ENCODE peak calls at places on chromosomes 4 and X, in five cellular contexts. One of them, this sample, is unnamed. For H3K4me1, the result is how much of the 10 kb centered on the place peaks cover.

GRCh38 chr4:110849461-110849860 is 226.6 kb upstream of the PITX2 start:
- DNase-seq in effector memory CD4-positive, alpha-beta T cell: no peak
- DNase-seq in adipocyte: no peak
- DNase-seq in A549: no peak
- DNase-seq in left lung: no peak
- DNase-seq in this sample: no peak

GRCh38 chr4:173990879-173991231 is 292.6 kb downstream of the FBXO8 start:
- DNase-seq in effector memory CD4-positive, alpha-beta T cell: no peak
- DNase-seq in adipocyte: no peak
- DNase-seq in A549: no peak
- DNase-seq in left lung: no peak
- DNase-seq in this sample: no peak

GRCh38 chrX:45230410-45230809 is 29.7 kb upstream of the DIPK2B start:
- DNase-seq in effector memory CD4-positive, alpha-beta T cell: no peak
- DNase-seq in adipocyte: no peak
- DNase-seq in A549: no peak
- DNase-seq in left lung: no peak
- DNase-seq in this sample: no peak

GRCh38 chr4:43339435-43339834 is 446.9 kb downstream of the GRXCR1 start:
- DNase-seq in effector memory CD4-positive, alpha-beta T cell: no peak
- DNase-seq in adipocyte: no peak
- DNase-seq in A549: no peak
- DNase-seq in left lung: no peak
- DNase-seq in this sample: no peak

GRCh38 chrX:12307961-12308360 is 169.7 kb downstream of the FRMPD4 start:
- DNase-seq in effector memory CD4-positive, alpha-beta T cell: no peak
- DNase-seq in adipocyte: no peak
- DNase-seq in A549: peak
- DNase-seq in left lung: no peak
- DNase-seq in this sample: no peak

GRCh38 chr4:78242071-78242470 is 184.9 kb downstream of the FRAS1 start:
- DNase-seq in effector memory CD4-positive, alpha-beta T cell: no peak
- DNase-seq in adipocyte: peak
- DNase-seq in A549: no peak
- DNase-seq in left lung: no peak
- DNase-seq in this sample: no peak

GRCh38 chr4:146054676-146055075 is 116.1 kb upstream of the ZNF827 start:
- DNase-seq in effector memory CD4-positive, alpha-beta T cell: no peak
- DNase-seq in adipocyte: no peak
- DNase-seq in A549: no peak
- DNase-seq in left lung: no peak
- DNase-seq in this sample: no peak

GRCh38 chr4:38943355-38943754 is 75.7 kb downstream of the FAM114A1 start:
- DNase-seq in effector memory CD4-positive, alpha-beta T cell: no peak
- DNase-seq in adipocyte: no peak
- DNase-seq in A549: no peak
- DNase-seq in left lung: no peak
- DNase-seq in this sample: no peak

GRCh38 chr4:30555778-30556177 is 164.4 kb upstream of the PCDH7 start:
- DNase-seq in effector memory CD4-positive, alpha-beta T cell: no peak
- DNase-seq in adipocyte: no peak
- DNase-seq in A549: no peak
- DNase-seq in left lung: no peak
- DNase-seq in this sample: no peak

GRCh38 chr4:8035371-8035780 is 95.7 kb upstream of the AFAP1 start:
- DNase-seq in effector memory CD4-positive, alpha-beta T cell: no peak
- DNase-seq in adipocyte: peak
- DNase-seq in A549: no peak
- DNase-seq in left lung: peak
- DNase-seq in this sample: no peak
- H3K4me1 ChIP-seq in effector memory CD4-positive, alpha-beta T cell: under half
- H3K4me1 ChIP-seq in adipocyte: under half
- H3K4me1 ChIP-seq in A549: under half
- H3K4me1 ChIP-seq in left lung: under half
- H3K4me1 ChIP-seq in this sample: under half

GRCh38 chrX:68945603-68946228 is 116.9 kb downstream of the EFNB1 start:
- DNase-seq in effector memory CD4-positive, alpha-beta T cell: no peak
- DNase-seq in adipocyte: peak
- DNase-seq in A549: peak
- DNase-seq in left lung: no peak
- DNase-seq in this sample: no peak

GRCh38 chrX:68944211-68944610 is 115.4 kb downstream of the EFNB1 start:
- DNase-seq in effector memory CD4-positive, alpha-beta T cell: no peak
- DNase-seq in adipocyte: no peak
- DNase-seq in A549: no peak
- DNase-seq in left lung: no peak
- DNase-seq in this sample: no peak

GRCh38 chrX:68945081-68945602 is 116.3 kb downstream of the EFNB1 start:
- DNase-seq in effector memory CD4-positive, alpha-beta T cell: no peak
- DNase-seq in adipocyte: no peak
- DNase-seq in A549: no peak
- DNase-seq in left lung: no peak
- DNase-seq in this sample: no peak

GRCh38 chrX:68942797-68943196 is 114.0 kb downstream of the EFNB1 start:
- DNase-seq in effector memory CD4-positive, alpha-beta T cell: no peak
- DNase-seq in adipocyte: no peak
- DNase-seq in A549: no peak
- DNase-seq in left lung: no peak
- DNase-seq in this sample: peak

DNA sequence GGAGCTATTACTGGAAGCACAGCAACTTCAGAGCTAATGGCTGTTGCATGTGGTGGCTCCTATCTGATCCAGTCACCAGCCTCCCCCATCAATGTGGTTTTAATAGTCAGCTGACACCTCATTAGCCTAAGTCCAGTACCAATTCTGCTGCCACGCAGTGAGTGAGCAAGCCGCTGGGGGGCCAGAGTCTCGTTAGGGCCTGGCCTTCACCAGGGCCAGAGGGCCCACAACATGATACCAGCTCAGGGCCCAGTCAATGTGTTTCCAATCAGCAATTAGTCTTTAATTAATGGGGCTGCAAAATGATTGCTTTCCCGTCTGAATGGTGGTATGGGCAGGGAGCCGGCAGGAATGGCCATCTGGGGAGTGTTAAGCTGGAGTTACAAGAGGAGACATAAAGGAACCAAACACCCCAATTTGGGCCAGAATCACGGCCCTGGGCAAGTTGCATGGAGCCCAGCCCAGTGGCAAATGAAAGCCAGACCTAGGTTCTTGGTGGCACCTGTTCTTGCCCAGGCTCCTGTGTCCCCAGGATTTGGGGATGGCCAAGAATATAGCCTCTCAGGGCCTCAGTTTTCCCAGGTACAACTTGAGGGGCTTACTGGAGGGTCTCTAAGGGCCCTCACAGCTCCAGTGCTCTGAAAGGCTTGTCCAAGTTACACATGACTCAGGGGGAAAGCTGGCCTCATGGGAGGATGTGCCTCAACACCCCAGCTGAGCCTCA is 119.2 kb downstream of the EFNB1 start:
- DNase-seq in effector memory CD4-positive, alpha-beta T cell: no peak
- DNase-seq in adipocyte: no peak
- DNase-seq in A549: no peak
- DNase-seq in left lung: no peak
- DNase-seq in this sample: no peak
- H3K4me1 ChIP-seq in effector memory CD4-positive, alpha-beta T cell: under half
- H3K4me1 ChIP-seq in adipocyte: under half
- H3K4me1 ChIP-seq in A549: under half
- H3K4me1 ChIP-seq in left lung: under half
- H3K4me1 ChIP-seq in this sample: under half

GRCh38 chr4:83216856-83217683 is 67.5 kb downstream of the COQ2 start:
- DNase-seq in effector memory CD4-positive, alpha-beta T cell: no peak
- DNase-seq in adipocyte: no peak
- DNase-seq in A549: no peak
- DNase-seq in left lung: no peak
- DNase-seq in this sample: no peak
- H3K4me1 ChIP-seq in effector memory CD4-positive, alpha-beta T cell: under half
- H3K4me1 ChIP-seq in adipocyte: under half
- H3K4me1 ChIP-seq in A549: under half
- H3K4me1 ChIP-seq in left lung: under half
- H3K4me1 ChIP-seq in this sample: under half

DNA sequence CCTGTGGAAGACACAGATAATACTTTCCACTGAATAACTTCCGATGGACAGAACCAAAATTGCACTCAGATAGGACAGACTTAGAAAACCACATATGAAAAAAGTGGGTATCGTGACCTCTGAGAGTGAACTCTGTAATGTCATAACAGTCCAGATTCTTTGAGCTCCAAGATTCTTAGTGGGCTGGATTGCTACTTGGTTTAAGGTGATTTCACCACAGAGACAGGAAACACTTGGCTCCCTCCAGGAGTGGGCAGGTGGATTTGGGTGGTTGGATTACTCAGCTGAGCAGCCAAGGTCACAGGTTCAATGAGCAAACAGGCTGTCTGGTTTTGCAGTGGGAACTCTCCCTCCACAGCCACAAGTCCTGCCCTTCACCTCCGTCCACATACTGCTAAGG is 126.0 kb downstream of the AFAP1 start:
- DNase-seq in effector memory CD4-positive, alpha-beta T cell: no peak
- DNase-seq in adipocyte: peak
- DNase-seq in A549: peak
- DNase-seq in left lung: no peak
- DNase-seq in this sample: no peak
- H3K4me1 ChIP-seq in effector memory CD4-positive, alpha-beta T cell: under half
- H3K4me1 ChIP-seq in adipocyte: under half
- H3K4me1 ChIP-seq in A549: half or more
- H3K4me1 ChIP-seq in left lung: under half
- H3K4me1 ChIP-seq in this sample: under half

This sample was measured in small intestine.